ENCODE peak calls at places on chromosomes 12 and 14, in five cellular contexts. U is cardiac muscle cell, Y is fibroblast of lung, Z is left lung, T is IMR-90. F is an unnamed sample. For H3K27me3, H3K4me1 and H3K9me3, the result is how much of the 10 kb centered on the place peaks cover.

GRCh38 chr12:55789893-55790292 is 27.6 kb downstream of the SARNP start:
- DNase-seq in Z (no peak), T (no peak), Y (no peak), U (no peak), F (no peak)

GRCh38 chr14:35883677-35884293 is 57.6 kb downstream of the BRMS1L start:
- DNase-seq in U (peak), Y (peak), Z (no peak), T (peak), F (peak)

GRCh38 chr14:60327447-60328331 is 78.7 kb downstream of the PPM1A start:
- DNase-seq in Z (peak), T (peak), U (peak), Y (peak), F (no peak)

GRCh38 chr12:66118240-66118891 is 12.2 kb downstream of the LLPH start:
- DNase-seq in U (no peak), Y (peak), Z (no peak), T (peak), F (no peak)

GRCh38 chr12:29517265-29517664 is 19.8 kb upstream of the OVCH1 start:
- DNase-seq in U (no peak), T (no peak), Y (no peak), Z (no peak), F (no peak)

GRCh38 chr14:22882529-22883190 is 362 bp upstream of the REM2 start:
- DNase-seq in T (peak), U (peak), Z (no peak), Y (peak), F (no peak)

GRCh38 chr12:64456119-64456518 is 4.2 kb downstream of the TBK1 start:
- DNase-seq in U (no peak), Z (no peak), T (no peak), Y (no peak), F (no peak)

GRCh38 chr14:43894534-43894933 is 612.5 kb downstream of the FSCB start:
- DNase-seq in Y (no peak), Z (no peak), T (peak), U (peak), F (no peak)

GRCh38 chr14:81219821-81220487 is 805 bp downstream of the GTF2A1 start:
- DNase-seq in U (peak), Z (peak), T (peak), Y (peak), F (peak)

GRCh38 chr14:88790501-88791251 is 2.1 kb downstream of the EML5 start:
- DNase-seq in T (no peak), Z (no peak), Y (no peak), U (no peak), F (no peak)

GRCh38 chr14:21771671-21772070 is 98.1 kb upstream of the OR4E1 start:
- DNase-seq in Z (no peak), U (no peak), T (no peak), Y (no peak), F (no peak)

GRCh38 chr12:81835783-81836182 is 76.6 kb upstream of the PPFIA2 start:
- DNase-seq in Z (no peak), T (no peak), Y (no peak), U (no peak), F (no peak)

GRCh38 chr12:43338848-43339526 is 213.0 kb downstream of the ADAMTS20 start:
- DNase-seq in Z (no peak), Y (peak), U (peak), T (peak), F (peak)

GRCh38 chr14:72965249-72965648 is 39.0 kb downstream of the DCAF4 start:
- DNase-seq in U (peak), T (peak), Z (no peak), Y (peak), F (no peak)

GRCh38 chr12:120882055-120882555 is 22.1 kb downstream of the SPPL3 start:
- DNase-seq in Z (no peak), Y (no peak), T (no peak), U (no peak), F (no peak)

GRCh38 chr12:6370994-6371754 is 4.2 kb downstream of the SCNN1A start:
- DNase-seq in U (peak), Y (peak), Z (no peak), T (peak), F (no peak)

GRCh38 chr14:104872469-104873341 is 7.6 kb downstream of the CEP170B start:
- DNase-seq in U (peak), Z (peak), T (peak), Y (peak), F (no peak)

GRCh38 chr12:29996993-29997392 is 213.3 kb upstream of the TMTC1 start:
- DNase-seq in Z (no peak), T (no peak), U (no peak), Y (no peak), F (no peak)

GRCh38 chr12:57736743-57737466 is 1.6 kb downstream of the AGAP2 start:
- DNase-seq in Y (no peak), U (no peak), Z (no peak), T (no peak), F (no peak)
- H3K27me3 ChIP-seq in Y (half or more), U (half or more), Z (under half), T (half or more), F (under half)

DNA sequence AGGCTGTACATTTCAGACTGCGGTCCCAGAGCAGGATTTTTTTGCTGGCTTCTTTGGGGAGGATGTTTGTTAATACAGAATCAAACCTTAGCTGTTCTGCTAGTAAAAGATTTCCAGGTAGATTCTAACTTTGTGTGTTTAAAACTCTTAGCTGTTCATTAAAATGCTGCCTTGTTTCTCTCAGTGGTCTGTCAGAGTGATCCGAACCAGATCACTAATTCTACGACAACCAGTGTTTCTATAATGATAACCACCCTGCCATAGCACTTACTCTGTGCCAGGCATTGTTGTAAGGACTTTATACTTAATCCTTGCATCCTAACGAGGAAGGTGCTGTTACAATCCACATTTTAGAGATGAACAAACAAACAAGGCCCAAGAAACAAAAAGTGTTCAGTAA is 217.3 kb downstream of the CHST11 start:
- DNase-seq in U (peak), Y (no peak), T (no peak), Z (no peak), F (no peak)
- H3K4me1 ChIP-seq in U (half or more), Y (under half), T (under half), Z (under half), F (under half)

GRCh38 chr12:69524331-69524630 is 54.1 kb downstream of the FRS2 start:
- DNase-seq in Z (no peak), U (no peak), Y (no peak), T (no peak), F (no peak)
- H3K9me3 ChIP-seq in Z (under half), U (under half), Y (under half), T (under half), F (under half)

GRCh38 chr14:100574642-100575031 is 12.6 kb downstream of the BEGAIN start:
- DNase-seq in Y (no peak), T (no peak), Z (peak), U (no peak), F (no peak)

GRCh38 chr14:100576091-100577085 is 10.8 kb downstream of the BEGAIN start:
- DNase-seq in T (no peak), Y (no peak), Z (peak), U (no peak), F (no peak)

GRCh38 chr14:100577321-100577985 is 9.8 kb downstream of the BEGAIN start:
- DNase-seq in T (no peak), Y (no peak), Z (peak), U (no peak), F (no peak)

GRCh38 chr14:100573757-100574641 is 13.2 kb downstream of the BEGAIN start:
- DNase-seq in Y (no peak), T (no peak), Z (peak), U (no peak), F (no peak)

GRCh38 chr14:100575266-100575995 is 11.8 kb downstream of the BEGAIN start:
- DNase-seq in T (no peak), Y (no peak), U (no peak), Z (peak), F (no peak)
- H3K27me3 ChIP-seq in T (under half), Y (under half), U (under half), Z (under half), F (under half)

GRCh38 chr12:50637870-50638481 is 125.9 kb upstream of the ATF1 start:
- DNase-seq in Y (peak), T (peak), U (peak), Z (no peak), F (no peak)

GRCh38 chr12:50638482-50638880 is 125.4 kb upstream of the ATF1 start:
- DNase-seq in Y (no peak), U (no peak), Z (no peak), T (no peak), F (no peak)

GRCh38 chr12:50635857-50636256 is 128.0 kb upstream of the ATF1 start:
- DNase-seq in T (no peak), Y (no peak), Z (no peak), U (no peak), F (no peak)

GRCh38 chr12:50635356-50635755 is 128.5 kb upstream of the ATF1 start:
- DNase-seq in T (no peak), Z (no peak), Y (no peak), U (peak), F (no peak)

DNA sequence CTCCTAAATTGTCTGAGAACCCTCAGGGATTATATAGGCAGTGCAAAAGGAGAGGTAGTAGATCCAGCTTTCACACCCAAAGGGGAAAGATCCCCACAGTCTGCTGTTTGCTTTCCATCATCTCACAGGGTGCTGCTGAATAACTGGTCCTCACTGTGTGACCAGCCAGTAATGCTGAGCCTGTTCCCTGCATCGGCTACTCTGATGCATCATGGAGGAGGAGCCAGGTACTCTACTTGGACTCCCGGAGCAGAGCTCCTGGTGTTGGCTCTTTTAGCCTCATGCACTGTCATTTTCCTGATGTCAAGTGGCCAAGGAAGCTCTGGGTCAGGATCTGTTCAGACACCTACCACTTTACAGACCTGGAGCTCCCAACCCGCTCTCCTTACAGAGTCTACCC is 127.4 kb upstream of the ATF1 start:
- DNase-seq in U (no peak), Y (no peak), T (no peak), Z (no peak), F (no peak)
- H3K4me1 ChIP-seq in U (under half), Y (under half), T (under half), Z (under half), F (under half)

GRCh38 chr12:1326258-1326657 is 268.1 kb downstream of the FBXL14 start:
- DNase-seq in T (no peak), U (no peak), Y (no peak), Z (no peak), F (no peak)
- H3K9me3 ChIP-seq in T (under half), U (under half), Y (under half), Z (under half), F (under half)

DNA sequence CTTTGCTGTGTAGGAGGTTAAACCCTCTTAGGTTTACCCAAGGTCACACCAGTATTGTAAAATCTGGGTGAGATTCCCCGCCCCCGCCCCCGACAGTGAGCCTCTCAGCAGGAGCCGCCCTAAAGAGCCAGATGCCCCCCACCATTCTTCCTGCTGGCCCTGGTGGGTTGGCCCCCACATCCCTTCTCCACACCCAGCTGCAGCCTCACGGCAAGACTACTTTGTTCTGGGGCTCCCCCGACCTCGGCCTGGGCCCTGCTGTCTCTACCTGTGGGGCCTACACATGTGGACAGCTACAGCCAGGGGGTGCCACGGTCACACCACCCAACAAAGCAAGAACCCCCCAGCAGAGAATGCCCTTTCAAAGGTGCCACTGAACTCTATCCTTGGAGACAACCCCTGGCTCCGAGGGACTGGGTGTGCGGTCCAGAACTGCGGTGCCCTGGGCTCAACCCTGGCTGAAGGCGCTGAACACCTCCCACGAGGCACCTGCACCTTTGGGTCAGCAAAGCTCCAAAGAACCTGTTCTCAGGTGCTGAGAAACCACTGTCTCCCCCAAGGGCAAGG is 82.4 kb downstream of the WDR20 start:
- DNase-seq in Y (no peak), Z (no peak), T (no peak), U (no peak), F (no peak)
- H3K27me3 ChIP-seq in Y (under half), Z (under half), T (under half), U (under half), F (under half)

DNA sequence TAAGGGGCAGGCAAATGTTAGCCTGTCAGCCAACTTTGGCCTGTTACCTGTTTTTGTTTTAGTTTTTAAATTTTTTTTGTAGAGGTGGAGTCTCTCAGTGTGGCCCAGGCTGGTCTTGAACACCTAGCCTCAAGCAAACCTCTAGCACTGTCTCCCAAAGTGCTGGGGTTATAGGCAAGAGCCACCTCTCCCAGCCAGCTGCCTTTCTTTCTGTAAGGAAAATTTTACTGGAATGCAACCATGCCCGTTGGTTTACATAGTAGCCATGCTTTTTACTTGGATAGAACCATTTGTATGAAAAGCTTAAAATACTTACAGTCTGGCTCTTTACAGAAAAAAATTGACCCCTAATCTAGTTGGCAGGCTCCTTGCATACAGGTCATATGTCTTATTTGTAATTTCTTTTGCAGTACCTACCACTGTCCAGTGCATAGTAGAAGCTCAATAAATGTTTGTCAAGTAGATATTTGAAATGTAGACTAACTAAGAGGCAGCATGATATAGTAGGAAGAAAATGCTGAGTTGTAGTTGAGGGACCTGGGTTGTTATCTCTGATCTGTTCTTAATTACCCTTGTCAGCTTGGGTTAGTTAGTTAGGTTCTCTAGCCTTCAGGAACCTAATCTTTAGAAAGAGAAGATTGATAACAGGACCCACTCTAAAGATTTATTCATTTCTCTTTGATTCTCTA is 4.7 kb downstream of the MDM2 start:
- DNase-seq in T (no peak), U (no peak), Y (no peak), Z (no peak), F (no peak)
- H3K4me1 ChIP-seq in T (under half), U (under half), Y (under half), Z (under half), F (under half)

F was measured in HAP-1.